ENCODE peak calls at places on chromosomes 7 and 10, in ten cellular contexts. B is body of pancreas; F is cardiac muscle cell; C is GM23248; Y is GM12878; L is CD8-positive, alpha-beta T cell; D is uterus; P is neural progenitor cell; X is sigmoid colon; M is hepatocyte. U is an unnamed sample. For H3K9me3, the result is how much of the 10 kb centered on the place peaks cover.

GRCh38 chr10:3525832-3526449 is 259.1 kb downstream of the KLF6 start:
- DNase-seq in B (peak), F (peak), C (peak), Y (no peak), L (no peak), D (peak), P (no peak), X (peak), M (peak), U (peak)

GRCh38 chr7:73858807-73859206 is 2.2 kb upstream of the TMEM270 start:
- DNase-seq in B (no peak), F (no peak), C (peak), Y (no peak), L (no peak), D (no peak), P (no peak), X (no peak), M (no peak), U (no peak)

GRCh38 chr10:69747179-69747578 is 54.5 kb upstream of the COL13A1 start:
- DNase-seq in B (no peak), F (no peak), C (no peak), Y (no peak), L (no peak), D (no peak), P (no peak), X (no peak), M (no peak), U (no peak)

GRCh38 chr7:42151309-42151708 is 85.7 kb downstream of the GLI3 start:
- DNase-seq in B (no peak), F (peak), C (peak), Y (no peak), L (no peak), D (no peak), P (no peak), X (no peak), M (peak), U (no peak)

GRCh38 chr7:102272075-102272916 is 14.4 kb upstream of the SH2B2 start:
- DNase-seq in B (peak), F (peak), C (peak), Y (no peak), L (peak), D (peak), P (peak), X (peak), M (peak), U (peak)

GRCh38 chr7:27617651-27618381 is 44.9 kb downstream of the HIBADH start:
- DNase-seq in B (no peak), F (no peak), C (no peak), Y (no peak), L (no peak), D (no peak), P (no peak), X (no peak), M (no peak), U (no peak)

GRCh38 chr7:142443614-142444013 is 185.8 kb upstream of the PRSS58 start:
- DNase-seq in B (no peak), F (peak), C (no peak), Y (no peak), L (no peak), D (no peak), P (no peak), X (no peak), M (no peak), U (no peak)

GRCh38 chr7:106986450-106986977 is 58.0 kb upstream of the PRKAR2B start:
- DNase-seq in B (no peak), F (no peak), C (no peak), Y (no peak), L (no peak), D (no peak), P (no peak), X (no peak), M (no peak), U (no peak)

GRCh38 chr10:120823251-120823650 is 27.9 kb upstream of the WDR11 start:
- DNase-seq in B (no peak), F (no peak), C (no peak), Y (no peak), L (no peak), D (no peak), P (no peak), X (no peak), M (no peak), U (no peak)

GRCh38 chr10:123560301-123561144 is 105.6 kb upstream of the GPR26 start:
- DNase-seq in B (no peak), F (no peak), C (no peak), Y (no peak), L (peak), D (no peak), P (no peak), X (peak), M (no peak), U (no peak)

GRCh38 chr7:134031835-134032617 is 95.1 kb upstream of the LRGUK start:
- DNase-seq in B (no peak), F (peak), C (no peak), Y (no peak), L (no peak), D (no peak), P (no peak), X (no peak), M (no peak), U (no peak)

GRCh38 chr7:141660259-141660658 is 41.7 kb downstream of the DENND11 start:
- DNase-seq in B (no peak), F (no peak), C (no peak), Y (no peak), L (no peak), D (no peak), P (no peak), X (no peak), M (no peak), U (no peak)

GRCh38 chr7:87599336-87599735 is 1.3 kb downstream of the ABCB1 start:
- DNase-seq in B (peak), F (no peak), C (no peak), Y (peak), L (peak), D (no peak), P (no peak), X (no peak), M (peak), U (peak)

GRCh38 chr7:158649279-158649678 is 55.3 kb downstream of the NCAPG2 start:
- DNase-seq in B (peak), F (peak), C (peak), Y (no peak), L (no peak), D (peak), P (no peak), X (no peak), M (peak), U (no peak)

GRCh38 chr10:14048930-14049613 is 281.7 kb downstream of the FRMD4A start:
- DNase-seq in B (peak), F (no peak), C (no peak), Y (peak), L (no peak), D (no peak), P (no peak), X (no peak), M (peak), U (no peak)

GRCh38 chr7:123811056-123811455 is 33.9 kb upstream of the HYAL4 start:
- DNase-seq in B (no peak), F (peak), C (peak), Y (no peak), L (no peak), D (no peak), P (no peak), X (no peak), M (no peak), U (no peak)

GRCh38 chr7:94064541-94065191 is 60.5 kb upstream of the BET1 start:
- DNase-seq in B (no peak), F (peak), C (peak), Y (no peak), L (no peak), D (no peak), P (peak), X (no peak), M (no peak), U (no peak)

GRCh38 chr7:133009853-133010252 is 72.0 kb downstream of the CHCHD3 start:
- DNase-seq in B (no peak), F (peak), C (no peak), Y (no peak), L (no peak), D (no peak), P (no peak), X (no peak), M (no peak), U (no peak)

GRCh38 chr10:23080211-23080724 is 15.1 kb upstream of the MSRB2 start:
- DNase-seq in B (no peak), F (no peak), C (no peak), Y (no peak), L (no peak), D (no peak), P (no peak), X (no peak), M (no peak), U (no peak)

GRCh38 chr10:131833446-131834080 is 67.2 kb upstream of the PPP2R2D start:
- DNase-seq in B (no peak), F (no peak), C (no peak), Y (no peak), L (no peak), D (no peak), P (no peak), X (peak), M (no peak), U (no peak)

GRCh38 chr10:114541081-114541833 is 116.8 kb downstream of the ABLIM1 start:
- DNase-seq in B (peak), F (peak), C (peak), Y (no peak), L (peak), D (peak), P (no peak), X (peak), M (peak), U (no peak)

GRCh38 chr7:75567948-75568595 is 76.0 kb downstream of the SPDYE5 start:
- DNase-seq in B (no peak), F (no peak), C (no peak), Y (no peak), L (no peak), D (no peak), P (peak), X (no peak), M (no peak), U (no peak)

GRCh38 chr7:35253182-35253679 is 669 bp downstream of the TBX20 start:
- DNase-seq in B (no peak), F (peak), C (no peak), Y (no peak), L (no peak), D (no peak), P (peak), X (no peak), M (no peak), U (no peak)

GRCh38 chr7:125386211-125386610 is 456.6 kb upstream of the POT1 start:
- DNase-seq in B (no peak), F (no peak), C (no peak), Y (no peak), L (no peak), D (no peak), P (no peak), X (no peak), M (no peak), U (no peak)

GRCh38 chr10:15433850-15434537 is 62.9 kb upstream of the FAM171A1 start:
- DNase-seq in B (peak), F (peak), C (peak), Y (no peak), L (no peak), D (peak), P (peak), X (no peak), M (peak), U (peak)

GRCh38 chr7:2475678-2476015 is 551 bp downstream of the GRIFIN start:
- DNase-seq in B (peak), F (no peak), C (no peak), Y (no peak), L (no peak), D (no peak), P (no peak), X (no peak), M (no peak), U (no peak)

GRCh38 chr10:71401969-71402368 is 5.2 kb downstream of the CDH23 start:
- DNase-seq in B (no peak), F (no peak), C (no peak), Y (no peak), L (peak), D (no peak), P (no peak), X (no peak), M (no peak), U (no peak)

GRCh38 chr7:76514926-76515325 is 4.6 kb downstream of the UPK3B start:
- DNase-seq in B (no peak), F (no peak), C (no peak), Y (no peak), L (no peak), D (no peak), P (peak), X (no peak), M (no peak), U (no peak)

GRCh38 chr7:4383584-4383983 is 298.5 kb upstream of the FOXK1 start:
- DNase-seq in B (no peak), F (no peak), C (no peak), Y (no peak), L (no peak), D (no peak), P (no peak), X (no peak), M (no peak), U (no peak)
- H3K9me3 ChIP-seq in B (under half), F (under half), C (under half), Y (under half), L (under half), D (under half), P (under half), X (under half), M (under half), U (under half)

GRCh38 chr10:122450336-122450990 is 4.0 kb upstream of the ARMS2 start:
- DNase-seq in B (no peak), F (no peak), C (no peak), Y (no peak), L (no peak), D (no peak), P (no peak), X (no peak), M (no peak), U (no peak)

GRCh38 chr10:122455376-122456056 is 1.1 kb downstream of the ARMS2 start:
- DNase-seq in B (no peak), F (no peak), C (no peak), Y (no peak), L (no peak), D (no peak), P (no peak), X (no peak), M (no peak), U (no peak)

GRCh38 chr10:122457934-122458333 is 3.4 kb upstream of the HTRA1 start:
- DNase-seq in B (no peak), F (no peak), C (no peak), Y (no peak), L (no peak), D (no peak), P (no peak), X (no peak), M (no peak), U (no peak)

GRCh38 chr10:122458693-122459092 is 2.7 kb upstream of the HTRA1 start:
- DNase-seq in B (no peak), F (no peak), C (no peak), Y (no peak), L (no peak), D (no peak), P (no peak), X (no peak), M (no peak), U (peak)

DNA sequence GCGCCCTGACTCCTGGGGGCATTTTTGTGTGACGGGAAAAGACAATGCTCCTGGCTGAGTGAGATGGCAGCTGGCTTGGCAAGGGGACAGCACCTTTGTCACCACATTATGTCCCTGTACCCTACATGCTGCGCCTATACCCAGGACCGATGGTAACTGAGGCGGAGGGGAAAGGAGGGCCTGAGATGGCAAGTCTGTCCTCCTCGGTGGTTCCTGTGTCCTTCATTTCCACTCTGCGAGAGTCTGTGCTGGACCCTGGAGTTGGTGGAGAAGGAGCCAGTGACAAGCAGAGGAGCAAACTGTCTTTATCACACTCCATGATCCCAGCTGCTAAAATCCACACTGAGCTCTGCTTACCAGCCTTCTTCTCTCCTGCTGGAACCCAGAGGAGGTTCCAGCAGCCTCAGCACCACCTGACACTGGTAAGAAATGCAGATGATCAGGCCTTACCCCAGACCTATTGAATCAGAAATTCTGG is at the start of gene ARMS2:
- DNase-seq in B (no peak), F (no peak), C (no peak), Y (no peak), L (no peak), D (no peak), P (no peak), X (no peak), M (no peak), U (no peak)
- H3K9me3 ChIP-seq in B (under half), F (under half), C (under half), Y (under half), L (under half), D (under half), P (under half), X (under half), M (under half), U (under half)

GRCh38 chr10:37801557-37801956 is 55.9 kb downstream of the ZNF248 start:
- DNase-seq in B (no peak), F (no peak), C (no peak), Y (no peak), L (no peak), D (no peak), P (no peak), X (no peak), M (no peak), U (no peak)
- H3K9me3 ChIP-seq in B (under half), F (under half), C (under half), Y (under half), L (under half), D (under half), P (under half), X (under half), M (under half), U (under half)

GRCh38 chr7:135259702-135260101 is 26.1 kb downstream of the STRA8 start:
- DNase-seq in B (no peak), F (no peak), C (no peak), Y (no peak), L (no peak), D (no peak), P (no peak), X (no peak), M (no peak), U (no peak)

GRCh38 chr7:135258585-135258984 is 24.9 kb downstream of the STRA8 start:
- DNase-seq in B (no peak), F (no peak), C (no peak), Y (no peak), L (no peak), D (no peak), P (no peak), X (no peak), M (no peak), U (no peak)

GRCh38 chr7:135262623-135263320 is 29.1 kb downstream of the STRA8 start:
- DNase-seq in B (no peak), F (no peak), C (peak), Y (no peak), L (no peak), D (no peak), P (no peak), X (no peak), M (no peak), U (no peak)

GRCh38 chr7:135260930-135261721 is 27.5 kb downstream of the STRA8 start:
- DNase-seq in B (no peak), F (peak), C (peak), Y (no peak), L (no peak), D (no peak), P (no peak), X (peak), M (no peak), U (no peak)

GRCh38 chr7:135260470-135260869 is 26.8 kb downstream of the STRA8 start:
- DNase-seq in B (no peak), F (peak), C (no peak), Y (no peak), L (no peak), D (no peak), P (no peak), X (no peak), M (no peak), U (no peak)
- H3K9me3 ChIP-seq in B (under half), F (under half), C (under half), Y (under half), L (under half), D (under half), P (under half), X (under half), M (under half), U (under half)

GRCh38 chr10:10213237-10213636 is 804.4 kb upstream of the CELF2 start:
- DNase-seq in B (no peak), F (no peak), C (no peak), Y (no peak), L (no peak), D (no peak), P (no peak), X (no peak), M (no peak), U (no peak)

GRCh38 chr10:10208156-10208555 is 809.5 kb upstream of the CELF2 start:
- DNase-seq in B (no peak), F (peak), C (no peak), Y (no peak), L (no peak), D (peak), P (no peak), X (no peak), M (no peak), U (no peak)

GRCh38 chr10:10207538-10207937 is 810.1 kb upstream of the CELF2 start:
- DNase-seq in B (no peak), F (no peak), C (no peak), Y (no peak), L (no peak), D (no peak), P (no peak), X (no peak), M (no peak), U (no peak)

GRCh38 chr10:10209152-10209551 is 808.5 kb upstream of the CELF2 start:
- DNase-seq in B (no peak), F (peak), C (peak), Y (no peak), L (no peak), D (peak), P (no peak), X (peak), M (peak), U (no peak)

DNA sequence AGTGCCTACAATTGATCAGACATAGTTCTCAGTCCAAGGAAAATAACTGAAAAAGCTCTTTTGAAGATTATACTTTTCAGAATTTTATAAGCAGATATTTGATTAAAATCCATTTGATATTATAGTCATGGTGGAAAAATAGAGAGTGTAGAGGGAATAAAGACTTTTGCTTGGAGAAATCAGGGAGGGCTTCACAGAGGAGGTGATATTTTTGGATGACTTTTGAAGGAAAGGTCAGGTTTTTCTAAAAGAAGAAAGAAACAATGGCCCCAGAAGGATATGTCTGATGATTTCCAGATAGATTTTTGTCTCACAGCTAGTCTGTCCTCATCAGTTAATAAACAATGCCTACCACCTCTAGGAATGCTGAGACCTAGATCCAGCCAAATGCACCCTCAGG is 806.3 kb upstream of the CELF2 start:
- DNase-seq in B (no peak), F (no peak), C (no peak), Y (no peak), L (no peak), D (no peak), P (no peak), X (no peak), M (no peak), U (no peak)
- H3K9me3 ChIP-seq in B (under half), F (under half), C (under half), Y (under half), L (under half), D (under half), P (under half), X (under half), M (under half), U (under half)

GRCh38 chr10:133465191-133465949 is 11.6 kb downstream of the SCART1 start:
- DNase-seq in B (no peak), F (no peak), C (no peak), Y (no peak), L (no peak), D (no peak), P (no peak), X (no peak), M (no peak), U (no peak)
- H3K9me3 ChIP-seq in B (under half), F (under half), C (under half), Y (under half), L (under half), D (under half), P (under half), X (under half), M (under half), U (under half)

GRCh38 chr7:53811555-53812079 is 730.6 kb upstream of the VSTM2A start:
- DNase-seq in B (peak), F (no peak), C (no peak), Y (no peak), L (no peak), D (no peak), P (no peak), X (no peak), M (no peak), U (no peak)
- H3K9me3 ChIP-seq in B (under half), F (under half), C (under half), Y (under half), L (under half), D (under half), P (under half), X (under half), M (under half), U (under half)

U was measured in BE2C.